ENCODE peak calls at places on chromosomes 5 and 9, in eight cellular contexts. F, J, Q, B, L, Z, C and A are unnamed samples.

GRCh38 chr9:127393680-127394079 is 3.3 kb upstream of the SLC2A8 start:
- DNase-seq in L (no peak), F (no peak), Q (no peak), Z (no peak), J (no peak), B (no peak), C (peak; percentile 60), A (no peak)

GRCh38 chr5:134224905-134225779 is 731 bp downstream of the PPP2CA start:
- DNase-seq in L (peak; percentile 79), C (peak; percentile 63), Q (peak; percentile 79), J (peak; percentile 29), B (peak; percentile 74), F (no peak), Z (peak; percentile 61), A (peak; percentile 57)

GRCh38 chr5:153959134-153959957 is 79.4 kb downstream of the FAM114A2 start:
- DNase-seq in L (no peak), Q (no peak), F (no peak), B (peak; percentile 57), Z (no peak), J (no peak), C (peak; percentile 38), A (no peak)

GRCh38 chr5:13359326-13359725 is 585.2 kb downstream of the DNAH5 start:
- DNase-seq in C (no peak), L (no peak), F (no peak), B (no peak), Z (peak; percentile 60), J (no peak), Q (no peak), A (no peak)

GRCh38 chr9:97501177-97501971 is at the start of gene TMOD1:
- DNase-seq in J (peak; percentile 28), L (peak; percentile 52), B (peak; percentile 73), Q (peak; percentile 74), F (peak; percentile 61), C (peak; percentile 34), Z (no peak), A (peak; percentile 80)

GRCh38 chr9:138062196-138062595 is 184.6 kb downstream of the CACNA1B start:
- DNase-seq in C (no peak), B (no peak), Q (no peak), L (no peak), F (no peak), Z (no peak), J (no peak), A (no peak)

GRCh38 chr5:53877243-53877642 is 316.8 kb downstream of the NDUFS4 start:
- DNase-seq in L (no peak), J (no peak), Q (no peak), Z (peak; percentile 76), C (peak; percentile 40), B (no peak), F (no peak), A (no peak)

GRCh38 chr5:111259636-111260035 is 35.5 kb downstream of the CAMK4 start:
- DNase-seq in F (no peak), B (no peak), Q (no peak), C (no peak), Z (no peak), L (no peak), J (no peak), A (no peak)

GRCh38 chr5:95826949-95827595 is 4.5 kb upstream of the GLRX start:
- DNase-seq in Z (no peak), B (no peak), C (no peak), J (no peak), F (no peak), L (no peak), Q (peak; percentile 86), A (peak; percentile 51)

GRCh38 chr5:143922718-143923117 is 110.8 kb downstream of the HMHB1 start:
- DNase-seq in Q (no peak), C (peak; percentile 58), B (no peak), F (no peak), Z (peak; percentile 78), J (no peak), L (no peak), A (no peak)

GRCh38 chr5:60387041-60387440 is 312.9 kb downstream of the DEPDC1B start:
- DNase-seq in Z (no peak), Q (no peak), B (no peak), F (no peak), L (no peak), J (no peak), C (no peak), A (no peak)

GRCh38 chr9:69946800-69947437 is 96.7 kb upstream of the MAMDC2 start:
- DNase-seq in L (no peak), F (no peak), B (no peak), Q (no peak), J (no peak), Z (peak; percentile 83), C (peak; percentile 85), A (no peak)

GRCh38 chr9:115653231-115653630 is 500.4 kb upstream of the PAPPA start:
- DNase-seq in F (no peak), J (no peak), B (no peak), C (peak; percentile 54), Z (no peak), L (no peak), Q (no peak), A (no peak)

GRCh38 chr5:33423018-33423630 is 17.6 kb upstream of the TARS1 start:
- DNase-seq in C (peak; percentile 67), B (no peak), Q (no peak), J (peak; percentile 50), Z (peak; percentile 26), F (peak; percentile 67), L (no peak), A (no peak)

GRCh38 chr5:30392897-30393296 is 800.6 kb upstream of the CDH6 start:
- DNase-seq in F (no peak), J (no peak), Z (no peak), Q (no peak), L (no peak), C (no peak), B (no peak), A (peak; percentile 32)

GRCh38 chr5:63111891-63112290 is 533.3 kb downstream of the LRRC70 start:
- DNase-seq in C (no peak), L (no peak), B (no peak), Q (no peak), F (no peak), J (no peak), Z (no peak), A (no peak)

GRCh38 chr9:75186767-75187380 is 98.6 kb downstream of the OSTF1 start:
- DNase-seq in C (peak; percentile 41), B (no peak), Q (no peak), Z (no peak), L (no peak), J (peak; percentile 50), F (no peak), A (no peak)

GRCh38 chr5:173835131-173835530 is 53.0 kb upstream of the CPEB4 start:
- DNase-seq in F (no peak), Q (no peak), C (no peak), Z (no peak), L (no peak), J (peak; percentile 46), B (no peak), A (no peak)

GRCh38 chr5:77397686-77398300 is 94.3 kb downstream of the WDR41 start:
- DNase-seq in F (no peak), J (no peak), C (no peak), Z (no peak), L (no peak), B (no peak), Q (no peak), A (no peak)

GRCh38 chr5:84706678-84707641 is 322.3 kb upstream of the EDIL3 start:
- DNase-seq in C (no peak), Z (no peak), B (no peak), J (no peak), F (no peak), L (no peak), Q (no peak), A (no peak)

GRCh38 chr5:127586371-127586770 is 62.5 kb upstream of the CTXN3 start:
- DNase-seq in C (peak; percentile 26), J (no peak), L (no peak), B (no peak), Z (no peak), Q (no peak), F (no peak), A (no peak)

GRCh38 chr5:110096419-110096818 is 406.7 kb downstream of the MAN2A1 start:
- DNase-seq in L (no peak), Q (no peak), B (no peak), F (no peak), J (no peak), C (no peak), Z (no peak), A (no peak)

GRCh38 chr5:86797677-86798076 is 179.9 kb downstream of the COX7C start:
- DNase-seq in L (no peak), Z (no peak), J (no peak), C (no peak), Q (no peak), B (no peak), F (no peak), A (no peak)

GRCh38 chr9:134858051-134858841 is 22.4 kb upstream of the FCN2 start:
- DNase-seq in J (no peak), B (no peak), L (peak; percentile 52), Q (no peak), C (peak; percentile 31), F (no peak), Z (no peak), A (no peak)

GRCh38 chr5:161846731-161847130 is 1.2 kb upstream of the GABRA1 start:
- DNase-seq in Z (no peak), J (peak; percentile 22), Q (no peak), F (no peak), C (peak; percentile 0), L (no peak), B (peak; percentile 64), A (no peak)

GRCh38 chr9:23851024-23851629 is 25.1 kb upstream of the ELAVL2 start:
- DNase-seq in C (no peak), F (peak; percentile 8), Q (no peak), J (no peak), L (no peak), Z (no peak), B (peak; percentile 68), A (no peak)

GRCh38 chr5:111854196-111854595 is 97.2 kb upstream of the NREP start:
- DNase-seq in Q (no peak), Z (no peak), F (no peak), B (no peak), L (no peak), J (no peak), C (no peak), A (no peak)

GRCh38 chr5:135211791-135212190 is 177.8 kb upstream of the PITX1 start:
- DNase-seq in Q (peak; percentile 13), Z (no peak), J (no peak), L (no peak), C (no peak), B (no peak), F (no peak), A (peak; percentile 11)

GRCh38 chr5:169181785-169182184 is 119.2 kb downstream of the SLIT3 start:
- DNase-seq in C (no peak), J (no peak), L (no peak), Q (no peak), B (no peak), Z (no peak), F (no peak), A (no peak)

GRCh38 chr5:139110526-139111168 is 87.5 kb downstream of the SIL1 start:
- DNase-seq in F (no peak), B (no peak), Z (no peak), J (no peak), C (no peak), Q (no peak), L (no peak), A (no peak)

GRCh38 chr9:112121633-112122032 is 53.5 kb downstream of the SUSD1 start:
- DNase-seq in L (no peak), Q (no peak), J (no peak), B (no peak), C (no peak), F (no peak), Z (no peak), A (no peak)

GRCh38 chr5:140800816-140801493 is at the start of gene PCDHA3:
- DNase-seq in J (no peak), Z (peak; percentile 8), C (peak; percentile 14), L (no peak), F (no peak), B (no peak), Q (no peak), A (no peak)

GRCh38 chr9:18474778-18475177 is 825 bp downstream of the ADAMTSL1 start:
- DNase-seq in Z (peak; percentile 67), Q (no peak), L (no peak), C (peak; percentile 76), J (no peak), B (no peak), F (no peak), A (no peak)